ENCODE peak calls at places on chromosomes 3 and 15, in eight cellular contexts. Q is neural progenitor cell, A is breast epithelium, L is GM12865, O is astrocyte of the spinal cord, P is left lung, D is MCF 10A, B is WTC11. G is an unnamed sample.

GRCh38 chr3:159860727-159861126 is 127.9 kb upstream of the IL12A start:
- DNase-seq in Q (no peak), A (no peak), L (no peak), O (no peak), P (no peak), D (no peak), B (no peak), G (no peak)

GRCh38 chr3:27639271-27639670 is 82.9 kb downstream of the EOMES start:
- DNase-seq in Q (no peak), A (no peak), L (no peak), O (no peak), P (no peak), D (no peak), B (no peak), G (no peak)

GRCh38 chr3:54251705-54252104 is 129.4 kb downstream of the CACNA2D3 start:
- DNase-seq in Q (no peak), A (no peak), L (no peak), O (no peak), P (no peak), D (no peak), B (no peak), G (no peak)

GRCh38 chr3:62757045-62757444 is 118.2 kb downstream of the CADPS start:
- DNase-seq in Q (no peak), A (no peak), L (no peak), O (no peak), P (no peak), D (no peak), B (no peak), G (no peak)

GRCh38 chr15:27850050-27850449 is 249.1 kb downstream of the OCA2 start:
- DNase-seq in Q (no peak), A (no peak), L (no peak), O (no peak), P (no peak), D (no peak), B (no peak), G (no peak)

GRCh38 chr3:69406156-69406555 is 20.3 kb upstream of the FRMD4B start:
- DNase-seq in Q (no peak), A (no peak), L (no peak), O (peak; percentile 17), P (no peak), D (no peak), B (no peak), G (no peak)

GRCh38 chr3:51391566-51392300 is 648 bp downstream of the RBM15B start:
- DNase-seq in Q (peak; percentile 49), A (no peak), L (peak; percentile 76), O (peak; percentile 39), P (no peak), D (peak; percentile 20), B (peak; percentile 41), G (no peak)

GRCh38 chr15:76730262-76730661 is 174.9 kb downstream of the SCAPER start:
- DNase-seq in Q (no peak), A (no peak), L (no peak), O (peak; percentile 4), P (no peak), D (no peak), B (no peak), G (no peak)

GRCh38 chr3:55658297-55659022 is 171.4 kb upstream of the WNT5A start:
- DNase-seq in Q (no peak), A (no peak), L (peak; percentile 80), O (no peak), P (no peak), D (peak; percentile 9), B (no peak), G (no peak)

GRCh38 chr3:18660059-18660458 is 234.9 kb upstream of the SATB1 start:
- DNase-seq in Q (no peak), A (no peak), L (no peak), O (no peak), P (no peak), D (no peak), B (no peak), G (no peak)

GRCh38 chr3:127043731-127044510 is 61.0 kb downstream of the PLXNA1 start:
- DNase-seq in Q (no peak), A (no peak), L (no peak), O (no peak), P (peak; percentile 29), D (no peak), B (no peak), G (no peak)

GRCh38 chr3:102230057-102230456 is 204.8 kb upstream of the ZPLD1 start:
- DNase-seq in Q (no peak), A (no peak), L (no peak), O (no peak), P (no peak), D (no peak), B (no peak), G (no peak)

GRCh38 chr3:14628406-14628805 is 23.2 kb upstream of the CCDC174 start:
- DNase-seq in Q (no peak), A (no peak), L (no peak), O (no peak), P (no peak), D (no peak), B (no peak), G (no peak)

GRCh38 chr3:190532626-190533155 is 18.8 kb downstream of the IL1RAP start:
- DNase-seq in Q (no peak), A (no peak), L (no peak), O (no peak), P (no peak), D (no peak), B (no peak), G (no peak)

GRCh38 chr3:186664506-186664905 is 1.3 kb upstream of the HRG start:
- DNase-seq in Q (peak; percentile 4), A (no peak), L (no peak), O (no peak), P (no peak), D (no peak), B (no peak), G (no peak)

GRCh38 chr3:157156844-157157635 is 2.9 kb downstream of the CCNL1 start:
- DNase-seq in Q (peak; percentile 66), A (no peak), L (no peak), O (no peak), P (no peak), D (peak; percentile 34), B (no peak), G (no peak)

GRCh38 chr15:38514601-38515000 is 50.0 kb downstream of the RASGRP1 start:
- DNase-seq in Q (peak; percentile 15), A (no peak), L (peak; percentile 77), O (no peak), P (no peak), D (no peak), B (no peak), G (no peak)

GRCh38 chr15:68634122-68634482 is 55.3 kb downstream of the CORO2B start:
- DNase-seq in Q (no peak), A (no peak), L (no peak), O (no peak), P (no peak), D (no peak), B (no peak), G (no peak)

GRCh38 chr3:46856576-46857471 is 6.4 kb downstream of the MYL3 start:
- DNase-seq in Q (peak; percentile 1), A (peak; percentile 41), L (no peak), O (no peak), P (peak; percentile 26), D (no peak), B (peak; percentile 10), G (no peak)

GRCh38 chr3:46858996-46859710 is 4.1 kb downstream of the MYL3 start:
- DNase-seq in Q (no peak), A (peak; percentile 28), L (no peak), O (no peak), P (peak; percentile 22), D (no peak), B (peak; percentile 8), G (no peak)

GRCh38 chr3:46857485-46858341 is 5.5 kb downstream of the MYL3 start:
- DNase-seq in Q (no peak), A (no peak), L (no peak), O (no peak), P (peak; percentile 10), D (no peak), B (peak; percentile 8), G (no peak)

GRCh38 chr3:46860381-46861292 is 2.6 kb downstream of the MYL3 start:
- DNase-seq in Q (no peak), A (peak; percentile 50), L (peak; percentile 26), O (no peak), P (peak; percentile 30), D (peak; percentile 37), B (peak; percentile 53), G (no peak)

GRCh38 chr3:46858456-46858855 is 4.8 kb downstream of the MYL3 start:
- DNase-seq in Q (no peak), A (peak; percentile 31), L (no peak), O (no peak), P (peak; percentile 19), D (no peak), B (peak; percentile 2), G (no peak)
- TF ChIP-seq CTCF in Q (no peak), A (no peak), L (no peak), O (no peak), P (no peak), D (no peak), B (no peak), G (no peak)

GRCh38 chr15:50476143-50476542 is 51.9 kb downstream of the USP8 start:
- DNase-seq in Q (no peak), A (no peak), L (no peak), O (no peak), P (no peak), D (no peak), B (no peak), G (no peak)

DNA sequence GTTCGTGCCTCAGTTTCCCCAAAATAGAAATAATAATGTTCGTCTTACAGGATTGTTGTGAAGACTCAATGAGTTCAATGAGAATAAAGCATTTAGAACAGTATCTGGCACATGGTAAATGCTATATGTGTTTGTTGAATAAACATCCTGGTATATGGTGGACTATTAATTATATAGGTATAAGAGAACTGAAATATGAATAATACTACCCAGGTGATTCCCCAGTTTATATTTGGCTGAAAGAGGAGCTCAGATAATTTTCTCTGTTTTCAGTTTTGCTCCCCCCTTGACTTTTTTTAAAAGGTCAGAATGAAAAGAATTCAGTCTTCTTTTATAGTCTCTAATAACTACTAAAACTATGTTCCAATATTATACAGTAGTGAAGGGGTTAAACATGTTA is 46.9 kb downstream of the USP8 start:
- DNase-seq in Q (no peak), A (no peak), L (no peak), O (no peak), P (no peak), D (no peak), B (no peak), G (no peak)
- TF ChIP-seq CTCF in Q (no peak), A (no peak), L (no peak), O (no peak), P (no peak), D (no peak), B (no peak), G (no peak)

GRCh38 chr15:45136378-45136764 is 6.6 kb downstream of the DUOX1 start:
- DNase-seq in Q (peak; percentile 57), A (no peak), L (no peak), O (no peak), P (no peak), D (no peak), B (peak; percentile 58), G (no peak)
- TF ChIP-seq CTCF in Q (peak; percentile 50), A (no peak), L (no peak), O (peak; percentile 31), P (no peak), D (no peak), B (no peak), G (no peak)

DNA sequence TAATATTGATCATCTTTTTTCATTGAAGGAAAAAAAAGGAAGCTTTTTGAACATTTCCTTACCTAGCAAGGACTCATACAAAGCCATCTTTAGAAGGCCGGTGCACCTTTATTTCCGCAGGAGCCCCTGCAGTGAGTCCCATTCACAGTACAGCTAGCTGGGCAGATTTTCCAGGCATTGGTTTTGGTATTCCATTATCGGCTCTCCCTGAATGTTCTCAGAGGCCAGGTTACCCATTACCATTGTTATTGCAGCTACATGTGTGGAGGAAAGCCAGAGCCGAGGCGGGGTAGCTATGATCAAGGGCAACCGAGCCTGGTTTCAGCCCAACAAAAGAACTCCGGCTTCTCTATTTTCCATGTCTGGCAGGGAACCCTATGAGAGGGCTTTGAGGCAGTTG is 100.2 kb downstream of the LRRK1 start:
- DNase-seq in Q (no peak), A (no peak), L (no peak), O (no peak), P (no peak), D (no peak), B (no peak), G (no peak)
- TF ChIP-seq CTCF in Q (no peak), A (no peak), L (no peak), O (no peak), P (no peak), D (no peak), B (no peak), G (no peak)